ENCODE peak calls at places on chromosomes 7 and 10, in seven cellular contexts. One of them, this sample, is unnamed.

GRCh38 chr7:46554688-46555422 is 633.8 kb upstream of the IGFBP3 start:
- DNase-seq in H1: no peak
- DNase-seq in GM12878: no peak
- DNase-seq in HCT116: no peak
- DNase-seq in HepG2: no peak
- DNase-seq in K562: no peak
- DNase-seq in HEK293T: no peak
- DNase-seq in this sample: no peak

GRCh38 chr10:15427836-15428414 is 56.8 kb upstream of the FAM171A1 start:
- DNase-seq in HCT116: peak; percentile 35
- DNase-seq in HEK293T: no peak
- DNase-seq in H1: no peak
- DNase-seq in HepG2: peak; percentile 41
- DNase-seq in GM12878: no peak
- DNase-seq in K562: peak; percentile 67
- DNase-seq in this sample: no peak

GRCh38 chr10:71396714-71397339 is at the start of gene CDH23:
- DNase-seq in K562: peak; percentile 36
- DNase-seq in GM12878: no peak
- DNase-seq in HCT116: no peak
- DNase-seq in H1: peak; percentile 70
- DNase-seq in HepG2: no peak
- DNase-seq in HEK293T: peak; percentile 72
- DNase-seq in this sample: peak; percentile 69

GRCh38 chr7:157409753-157410727 is 73.2 kb downstream of the DNAJB6 start:
- DNase-seq in GM12878: no peak
- DNase-seq in H1: no peak
- DNase-seq in HCT116: no peak
- DNase-seq in HepG2: no peak
- DNase-seq in K562: no peak
- DNase-seq in HEK293T: no peak
- DNase-seq in this sample: no peak

GRCh38 chr10:30182191-30183075 is 123.0 kb upstream of the JCAD start:
- DNase-seq in HEK293T: no peak
- DNase-seq in HepG2: peak; percentile 59
- DNase-seq in H1: no peak
- DNase-seq in HCT116: no peak
- DNase-seq in K562: no peak
- DNase-seq in GM12878: no peak
- DNase-seq in this sample: no peak

GRCh38 chr10:110828525-110828924 is 43.2 kb upstream of the PDCD4 start:
- DNase-seq in K562: no peak
- DNase-seq in H1: no peak
- DNase-seq in GM12878: no peak
- DNase-seq in HepG2: no peak
- DNase-seq in HEK293T: no peak
- DNase-seq in HCT116: no peak
- DNase-seq in this sample: no peak

GRCh38 chr10:99555371-99556224 is 22.9 kb downstream of the NKX2-3 start:
- DNase-seq in H1: no peak
- DNase-seq in GM12878: peak; percentile 80
- DNase-seq in HEK293T: no peak
- DNase-seq in HCT116: no peak
- DNase-seq in HepG2: no peak
- DNase-seq in K562: no peak
- DNase-seq in this sample: no peak

GRCh38 chr7:2100278-2101205 is 132.2 kb downstream of the MAD1L1 start:
- DNase-seq in K562: no peak
- DNase-seq in HEK293T: no peak
- DNase-seq in HCT116: no peak
- DNase-seq in GM12878: peak; percentile 50
- DNase-seq in HepG2: peak; percentile 58
- DNase-seq in H1: no peak
- DNase-seq in this sample: no peak

GRCh38 chr10:23310443-23310842 is 34.2 kb downstream of the C10orf67 start:
- DNase-seq in GM12878: no peak
- DNase-seq in HEK293T: no peak
- DNase-seq in HepG2: no peak
- DNase-seq in HCT116: no peak
- DNase-seq in H1: no peak
- DNase-seq in K562: no peak
- DNase-seq in this sample: no peak

GRCh38 chr10:70993051-70993450 is 104.7 kb upstream of the PCBD1 start:
- DNase-seq in HepG2: no peak
- DNase-seq in H1: no peak
- DNase-seq in K562: no peak
- DNase-seq in HEK293T: no peak
- DNase-seq in GM12878: no peak
- DNase-seq in HCT116: no peak
- DNase-seq in this sample: no peak

GRCh38 chr7:1672851-1673486 is 2.9 kb downstream of the ELFN1 start:
- DNase-seq in H1: no peak
- DNase-seq in GM12878: no peak
- DNase-seq in K562: no peak
- DNase-seq in HEK293T: no peak
- DNase-seq in HCT116: no peak
- DNase-seq in HepG2: no peak
- DNase-seq in this sample: no peak

GRCh38 chr7:54394877-54395276 is 147.3 kb upstream of the VSTM2A start:
- DNase-seq in H1: no peak
- DNase-seq in HCT116: no peak
- DNase-seq in GM12878: no peak
- DNase-seq in HepG2: no peak
- DNase-seq in HEK293T: no peak
- DNase-seq in K562: no peak
- DNase-seq in this sample: no peak

GRCh38 chr10:34480345-34480744 is 334.8 kb downstream of the PARD3 start:
- DNase-seq in HCT116: no peak
- DNase-seq in HEK293T: no peak
- DNase-seq in GM12878: no peak
- DNase-seq in K562: no peak
- DNase-seq in H1: no peak
- DNase-seq in HepG2: no peak
- DNase-seq in this sample: no peak

GRCh38 chr10:34407227-34407626 is 407.9 kb downstream of the PARD3 start:
- DNase-seq in HEK293T: no peak
- DNase-seq in HCT116: no peak
- DNase-seq in GM12878: no peak
- DNase-seq in K562: peak; percentile 3
- DNase-seq in H1: no peak
- DNase-seq in HepG2: no peak
- DNase-seq in this sample: no peak

GRCh38 chr10:79331226-79331625 is 16.0 kb upstream of the PPIF start:
- DNase-seq in HEK293T: no peak
- DNase-seq in K562: no peak
- DNase-seq in HCT116: no peak
- DNase-seq in GM12878: no peak
- DNase-seq in HepG2: no peak
- DNase-seq in H1: no peak
- DNase-seq in this sample: no peak

GRCh38 chr10:88642991-88643390 is 21.3 kb upstream of the LIPF start:
- DNase-seq in HCT116: no peak
- DNase-seq in HEK293T: no peak
- DNase-seq in GM12878: no peak
- DNase-seq in H1: no peak
- DNase-seq in HepG2: no peak
- DNase-seq in K562: no peak
- DNase-seq in this sample: no peak

GRCh38 chr10:792792-793100 is 103.3 kb upstream of the DIP2C start:
- DNase-seq in HepG2: no peak
- DNase-seq in HEK293T: no peak
- DNase-seq in HCT116: no peak
- DNase-seq in GM12878: no peak
- DNase-seq in H1: no peak
- DNase-seq in K562: no peak
- DNase-seq in this sample: no peak

GRCh38 chr7:26656735-26657134 is 207.7 kb downstream of the SKAP2 start:
- DNase-seq in K562: no peak
- DNase-seq in HepG2: no peak
- DNase-seq in H1: no peak
- DNase-seq in HCT116: no peak
- DNase-seq in HEK293T: no peak
- DNase-seq in GM12878: no peak
- DNase-seq in this sample: no peak

DNA sequence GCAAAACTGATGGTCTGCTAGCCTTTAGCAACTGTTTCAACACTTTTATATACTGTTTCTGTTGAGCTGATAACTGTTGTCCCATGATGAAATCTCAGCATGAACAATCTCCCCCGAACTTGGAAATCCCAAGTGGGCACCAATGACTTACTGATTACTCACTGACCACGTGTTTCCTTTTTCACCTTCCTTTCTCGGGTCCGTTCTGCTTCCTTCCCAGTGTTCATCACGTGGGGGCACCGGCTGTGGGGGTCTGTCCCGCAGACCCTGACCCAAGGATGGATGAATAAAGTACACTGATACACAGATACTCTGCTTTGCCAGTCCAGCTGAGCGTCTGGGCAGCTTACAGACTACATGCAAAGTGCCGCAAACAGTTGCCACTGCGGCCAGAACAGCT is 39.0 kb upstream of the RASGEF1A start:
- DNase-seq in HepG2: no peak
- DNase-seq in H1: no peak
- DNase-seq in HEK293T: no peak
- DNase-seq in HCT116: no peak
- DNase-seq in K562: no peak
- DNase-seq in GM12878: no peak
- DNase-seq in this sample: no peak
- TF ChIP-seq SP1 in HepG2: no peak
- TF ChIP-seq SP1 in H1: no peak
- TF ChIP-seq SP1 in HEK293T: no peak
- TF ChIP-seq SP1 in HCT116: no peak
- TF ChIP-seq SP1 in K562: no peak
- TF ChIP-seq SP1 in GM12878: no peak
- TF ChIP-seq SP1 in this sample: no peak

DNA sequence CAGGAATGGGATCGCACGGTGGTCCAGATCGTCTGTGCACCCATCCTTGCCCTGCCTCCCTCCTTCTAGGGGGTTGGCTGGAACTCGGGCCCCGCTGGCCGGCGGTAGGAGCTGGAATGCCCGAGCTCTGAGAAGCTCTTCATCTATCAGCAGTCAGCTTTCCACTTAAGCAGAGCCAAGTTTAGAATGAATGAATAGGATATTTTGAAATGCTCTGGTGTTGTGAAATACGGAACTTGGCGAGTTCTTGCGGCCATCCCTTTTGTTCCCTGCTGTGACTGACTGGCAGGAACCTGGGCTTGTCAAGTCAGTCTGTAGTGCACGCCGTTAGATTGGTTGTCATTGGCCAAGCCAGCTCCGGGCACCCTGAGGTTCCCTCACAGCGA is 33.3 kb downstream of the FOXK1 start:
- DNase-seq in HCT116: no peak
- DNase-seq in HEK293T: no peak
- DNase-seq in HepG2: peak; percentile 83
- DNase-seq in GM12878: no peak
- DNase-seq in H1: no peak
- DNase-seq in K562: no peak
- DNase-seq in this sample: no peak
- TF ChIP-seq SP1 in HCT116: no peak
- TF ChIP-seq SP1 in HEK293T: no peak
- TF ChIP-seq SP1 in HepG2: no peak
- TF ChIP-seq SP1 in GM12878: no peak
- TF ChIP-seq SP1 in H1: no peak
- TF ChIP-seq SP1 in K562: no peak
- TF ChIP-seq SP1 in this sample: no peak

DNA sequence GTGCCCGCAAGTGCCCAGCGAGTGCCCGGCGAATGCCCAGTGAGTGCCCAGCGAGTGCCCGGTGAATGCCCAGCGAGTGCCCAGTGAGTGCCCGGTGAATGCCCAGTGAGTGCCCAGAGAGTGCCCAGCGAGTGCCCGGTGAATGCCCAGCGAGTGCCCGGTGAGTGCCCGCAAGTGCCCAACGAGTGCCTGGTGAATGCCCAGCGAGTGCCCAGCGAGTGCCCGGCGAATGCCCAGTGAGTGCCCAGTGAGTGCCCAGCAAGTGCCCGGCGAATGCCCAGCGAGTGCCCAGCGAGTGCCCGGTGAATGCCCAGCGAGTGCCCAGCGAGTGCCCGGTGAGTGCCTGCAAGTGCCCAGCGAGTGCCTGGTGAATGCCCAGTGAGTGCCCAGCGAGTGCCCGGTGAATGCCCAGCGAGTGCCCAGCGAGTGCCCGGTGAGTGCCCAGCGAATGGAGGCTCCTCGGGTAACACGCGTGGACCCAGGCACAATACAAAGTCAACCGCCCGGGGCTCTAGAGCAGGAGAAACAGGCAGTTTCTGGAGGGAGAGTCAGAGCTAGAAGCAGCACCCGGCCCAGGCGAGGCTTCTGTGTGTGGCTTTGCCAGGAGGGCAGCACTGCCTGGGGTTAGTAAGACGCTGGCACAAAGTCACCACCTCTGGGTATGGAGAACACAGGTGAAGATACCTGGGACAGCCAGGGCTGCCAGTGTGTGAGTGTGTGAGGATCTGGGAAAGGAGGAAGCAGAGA is 38.2 kb upstream of the CFAP46 start:
- DNase-seq in GM12878: no peak
- DNase-seq in HepG2: no peak
- DNase-seq in HCT116: no peak
- DNase-seq in K562: no peak
- DNase-seq in HEK293T: no peak
- DNase-seq in H1: no peak
- DNase-seq in this sample: no peak
- TF ChIP-seq SP1 in GM12878: no peak
- TF ChIP-seq SP1 in HepG2: no peak
- TF ChIP-seq SP1 in HCT116: no peak
- TF ChIP-seq SP1 in K562: no peak
- TF ChIP-seq SP1 in HEK293T: no peak
- TF ChIP-seq SP1 in H1: no peak
- TF ChIP-seq SP1 in this sample: no peak

GRCh38 chr7:18761046-18761445 is 265.5 kb downstream of the HDAC9 start:
- DNase-seq in HepG2: no peak
- DNase-seq in K562: no peak
- DNase-seq in HCT116: no peak
- DNase-seq in HEK293T: no peak
- DNase-seq in GM12878: no peak
- DNase-seq in H1: no peak
- DNase-seq in this sample: no peak

GRCh38 chr7:18756378-18757050 is 261.0 kb downstream of the HDAC9 start:
- DNase-seq in HEK293T: no peak
- DNase-seq in HepG2: no peak
- DNase-seq in HCT116: no peak
- DNase-seq in GM12878: no peak
- DNase-seq in K562: no peak
- DNase-seq in H1: no peak
- DNase-seq in this sample: no peak

GRCh38 chr7:18760046-18760445 is 264.5 kb downstream of the HDAC9 start:
- DNase-seq in HepG2: no peak
- DNase-seq in HEK293T: no peak
- DNase-seq in GM12878: no peak
- DNase-seq in K562: no peak
- DNase-seq in HCT116: no peak
- DNase-seq in H1: no peak
- DNase-seq in this sample: no peak

DNA sequence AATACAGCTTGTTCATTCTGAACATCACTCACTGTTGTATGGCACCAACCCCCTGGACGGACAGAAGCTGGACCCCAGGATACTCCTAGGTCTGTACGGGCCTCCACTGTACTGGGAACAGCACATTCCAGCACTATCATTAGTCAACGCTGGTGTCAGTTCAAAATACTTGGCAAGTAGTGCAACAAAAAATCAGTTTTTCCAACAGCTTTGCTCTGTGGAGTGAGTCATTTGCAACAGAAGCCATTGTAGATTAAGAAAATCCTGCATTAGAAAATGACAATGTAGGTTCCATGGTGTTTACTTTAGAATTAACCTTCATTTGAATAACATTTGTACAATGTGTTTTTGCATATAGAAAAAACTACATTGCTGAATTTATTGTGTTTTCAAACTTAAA is 266.6 kb downstream of the HDAC9 start:
- DNase-seq in GM12878: no peak
- DNase-seq in HCT116: no peak
- DNase-seq in HepG2: no peak
- DNase-seq in HEK293T: no peak
- DNase-seq in H1: no peak
- DNase-seq in K562: no peak
- DNase-seq in this sample: no peak
- TF ChIP-seq SP1 in GM12878: no peak
- TF ChIP-seq SP1 in HCT116: no peak
- TF ChIP-seq SP1 in HepG2: no peak
- TF ChIP-seq SP1 in HEK293T: no peak
- TF ChIP-seq SP1 in H1: no peak
- TF ChIP-seq SP1 in K562: no peak
- TF ChIP-seq SP1 in this sample: no peak